ENCODE peak calls at places on chromosomes 1 and 21, in four cellular contexts. J is mesenchymal stem cell, E is neuronal stem cell, K is H9. S is an unnamed sample.

GRCh38 chr1:18681423-18681835 is 50.8 kb downstream of the PAX7 start:
- DNase-seq in J (peak; percentile 2), E (no peak), K (no peak), S (peak; percentile 73)

GRCh38 chr1:17671741-17672140 is 83.4 kb upstream of the ACTL8 start:
- DNase-seq in E (no peak), J (no peak), K (peak; percentile 50), S (no peak)

GRCh38 chr1:244326757-244327156 is 125.0 kb downstream of the ADSS2 start:
- DNase-seq in K (peak; percentile 13), E (no peak), J (no peak), S (no peak)

GRCh38 chr1:226034482-226034881 is 28.0 kb upstream of the H3-3A start:
- DNase-seq in K (no peak), E (no peak), J (no peak), S (peak; percentile 47)

GRCh38 chr21:31520506-31521163 is 138.9 kb upstream of the SOD1 start:
- DNase-seq in J (peak; percentile 33), K (no peak), E (no peak), S (no peak)

GRCh38 chr21:39660191-39660590 is 47.5 kb downstream of the B3GALT5 start:
- DNase-seq in E (no peak), K (no peak), J (peak; percentile 82), S (no peak)

GRCh38 chr1:44681905-44682900 is 7.7 kb downstream of the ARMH1 start:
- DNase-seq in K (peak; percentile 58), E (no peak), J (no peak), S (no peak)

GRCh38 chr1:156816561-156817328 is at the start of gene SH2D2A:
- DNase-seq in E (no peak), K (no peak), J (no peak), S (peak; percentile 21)

GRCh38 chr1:233439721-233440120 is 112.2 kb downstream of the MAP3K21 start:
- DNase-seq in J (no peak), E (no peak), K (no peak), S (no peak)

GRCh38 chr1:81800741-81801031 is at the start of gene ADGRL2:
- DNase-seq in J (no peak), E (no peak), K (peak; percentile 74), S (no peak)

GRCh38 chr1:198929961-198930599 is 291.2 kb downstream of the PTPRC start:
- DNase-seq in J (peak; percentile 78), E (no peak), K (no peak), S (peak; percentile 34)

GRCh38 chr1:207241164-207241934 is 80.1 kb upstream of the CD55 start:
- DNase-seq in E (no peak), J (no peak), K (no peak), S (peak; percentile 77)

GRCh38 chr1:39157304-39157703 is 47.2 kb upstream of the MACF1 start:
- DNase-seq in E (no peak), J (no peak), K (no peak), S (no peak)

GRCh38 chr1:117501275-117501674 is 104.6 kb upstream of the TENT5C start:
- DNase-seq in K (no peak), E (no peak), J (peak; percentile 73), S (peak; percentile 12)

GRCh38 chr21:38992737-38993136 is 187.0 kb downstream of the ETS2 start:
- DNase-seq in E (no peak), J (no peak), K (no peak), S (no peak)

GRCh38 chr1:55375617-55376258 is 160.6 kb upstream of the USP24 start:
- DNase-seq in K (peak; percentile 33), J (peak; percentile 47), E (peak; percentile 53), S (peak; percentile 71)

GRCh38 chr21:31204801-31205200 is 139.3 kb downstream of the TIAM1 start:
- DNase-seq in E (no peak), K (no peak), J (no peak), S (peak; percentile 33)

GRCh38 chr21:44090332-44090731 is 16.9 kb upstream of the PWP2 start:
- DNase-seq in J (no peak), K (no peak), E (no peak), S (no peak)

GRCh38 chr1:22971161-22972062 is 1.3 kb downstream of the LACTBL1 start:
- DNase-seq in J (no peak), E (no peak), K (no peak), S (peak; percentile 69)

GRCh38 chr1:117567435-117567834 is 38.4 kb upstream of the TENT5C start:
- DNase-seq in J (no peak), K (no peak), E (no peak), S (no peak)

GRCh38 chr1:67827688-67828087 is 5.6 kb downstream of the GNG12 start:
- DNase-seq in K (no peak), J (no peak), E (no peak), S (no peak)

GRCh38 chr1:116825735-116826438 is 71.7 kb downstream of the CD2 start:
- DNase-seq in K (peak; percentile 33), E (no peak), J (peak; percentile 54), S (no peak)

GRCh38 chr1:38231941-38232340 is 185.3 kb upstream of the POU3F1 start:
- DNase-seq in J (no peak), E (no peak), K (no peak), S (no peak)

GRCh38 chr1:233331676-233332519 is 4.4 kb downstream of the MAP3K21 start:
- DNase-seq in E (no peak), J (no peak), K (no peak), S (no peak)

GRCh38 chr1:111981871-111982270 is 7.6 kb downstream of the KCND3 start:
- DNase-seq in E (no peak), K (no peak), J (no peak), S (no peak)

GRCh38 chr1:206555473-206555935 is 48.2 kb downstream of the RASSF5 start:
- DNase-seq in K (peak; percentile 37), J (no peak), E (no peak), S (no peak)

GRCh38 chr1:6001992-6002576 is 9.9 kb upstream of the NPHP4 start:
- DNase-seq in K (no peak), E (no peak), J (no peak), S (no peak)

GRCh38 chr1:232627645-232628334 is 2.1 kb downstream of the SIPA1L2 start:
- DNase-seq in J (peak; percentile 57), K (peak; percentile 41), E (no peak), S (no peak)

GRCh38 chr1:114105401-114105979 is 48.2 kb downstream of the SYT6 start:
- DNase-seq in E (no peak), K (no peak), J (no peak), S (no peak)
- H2BK5ac ChIP-seq in E (no peak overlapping the region), K (no peak overlapping the region), J (no peak overlapping the region), S (no peak overlapping the region)

GRCh38 chr1:941588-942383 is 17.3 kb downstream of the NOC2L start:
- DNase-seq in J (peak; percentile 85), E (peak; percentile 77), K (peak; percentile 65), S (peak; percentile 58)

GRCh38 chr1:941027-941587 is 17.4 kb downstream of the SAMD11 start:
- DNase-seq in E (no peak), K (no peak), J (no peak), S (no peak)

GRCh38 chr1:938711-939504 is 15.2 kb downstream of the SAMD11 start:
- DNase-seq in K (peak; percentile 79), J (no peak), E (no peak), S (peak; percentile 15)

GRCh38 chr1:939511-940107 is 15.9 kb downstream of the SAMD11 start:
- DNase-seq in J (no peak), E (no peak), K (no peak), S (no peak)

GRCh38 chr1:940121-941026 is 16.7 kb downstream of the SAMD11 start:
- DNase-seq in E (no peak), K (no peak), J (peak; percentile 71), S (peak; percentile 36)
- H3K14ac ChIP-seq in E (peak overlapping the region; percentile 56), K (no peak overlapping the region), J (no peak overlapping the region), S (peak overlapping the region; percentile 95)

GRCh38 chr1:16017461-16018303 is at the start of gene HSPB7:
- DNase-seq in J (peak; percentile 94), K (peak; percentile 79), E (no peak), S (peak; percentile 51)
- H2BK5ac ChIP-seq in J (no peak within 1 kb of the TSS), K (no peak within 1 kb of the TSS), E (no peak within 1 kb of the TSS), S (peak within 1 kb of the TSS; percentile 48)

GRCh38 chr1:12477936-12478611 is 139.9 kb downstream of the DHRS3 start:
- DNase-seq in E (no peak), J (peak; percentile 46), K (no peak), S (no peak)
- H3K14ac ChIP-seq in E (no peak overlapping the region), J (no peak overlapping the region), K (no peak overlapping the region), S (no peak overlapping the region)

DNA sequence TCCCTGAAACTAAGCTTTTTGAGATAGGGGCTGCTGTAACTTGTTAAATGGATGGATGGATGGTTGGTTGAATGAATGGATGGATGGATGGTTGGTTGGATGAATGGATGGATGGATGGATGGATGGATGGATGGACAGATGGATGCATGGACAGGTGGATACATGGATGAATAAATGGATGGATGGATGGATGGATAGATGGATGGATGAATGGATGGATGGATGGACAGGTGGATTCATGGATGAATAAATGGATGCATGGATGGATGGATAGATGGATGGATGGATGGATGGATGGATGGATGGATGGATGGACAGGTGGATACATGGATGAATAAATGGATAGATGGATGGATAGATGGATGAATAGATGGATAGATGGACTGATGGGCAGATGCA is 26.9 kb downstream of the MYOM3 start:
- DNase-seq in K (no peak), E (no peak), J (no peak), S (no peak)
- H2BK5ac ChIP-seq in K (no peak overlapping the region), E (no peak overlapping the region), J (no peak overlapping the region), S (no peak overlapping the region)

GRCh38 chr1:153547560-153548551 is 1.2 kb downstream of the S100A3 start:
- DNase-seq in K (peak; percentile 28), E (no peak), J (no peak), S (no peak)
- H3K14ac ChIP-seq in K (no peak overlapping the region), E (peak overlapping the region; percentile 38), J (no peak overlapping the region), S (peak overlapping the region; percentile 76)

DNA sequence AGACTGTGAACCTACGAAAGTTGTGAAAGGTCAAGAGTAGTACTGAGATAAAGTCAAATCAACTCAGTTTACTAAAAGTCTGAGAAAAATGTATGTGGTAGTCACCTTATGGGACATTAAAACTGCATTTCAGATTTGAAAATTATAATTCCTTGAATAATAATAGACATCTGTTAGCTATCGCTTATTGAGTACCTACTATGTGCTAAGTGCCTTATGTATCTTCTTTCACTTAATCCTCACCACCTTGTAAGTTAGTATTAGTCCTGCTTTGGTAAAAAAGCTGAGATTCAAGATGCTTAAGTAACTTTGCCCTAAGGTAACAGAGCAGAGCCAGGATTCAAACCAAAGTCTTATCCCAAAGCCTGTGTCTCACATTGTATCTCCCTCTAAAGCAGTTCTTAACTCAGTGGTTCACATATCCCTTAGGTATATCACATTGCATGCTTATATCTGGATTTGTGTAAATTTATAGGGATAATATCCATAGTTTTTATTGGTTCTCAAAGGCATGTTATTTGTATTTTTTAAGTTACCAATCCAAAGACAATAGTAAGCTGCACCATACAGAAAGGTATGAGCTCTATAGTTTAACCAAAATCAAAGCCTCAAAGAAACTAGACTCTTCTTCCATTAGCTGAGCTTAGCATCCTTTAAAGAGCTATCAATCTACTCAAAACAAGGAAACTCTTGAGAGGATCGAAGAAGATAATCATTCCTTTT is 865 bp downstream of the PIGC start:
- DNase-seq in E (no peak), J (no peak), K (no peak), S (no peak)
- H2BK5ac ChIP-seq in E (no peak overlapping the region), J (no peak overlapping the region), K (no peak overlapping the region), S (no peak overlapping the region)

GRCh38 chr1:241842565-241842964 is 5.4 kb upstream of the EXO1 start:
- DNase-seq in K (no peak), E (no peak), J (peak; percentile 70), S (peak; percentile 78)
- H3K14ac ChIP-seq in K (no peak overlapping the region), E (no peak overlapping the region), J (no peak overlapping the region), S (no peak overlapping the region)

S was measured in trophoblast cell.